ENCODE peak calls at places on chromosomes 7 and 10, in four cellular contexts. D is pancreas, E is astrocyte of the spinal cord, X is AG04450. J is an unnamed sample.

GRCh38 chr7:130877676-130878305 is 143.8 kb upstream of the KLF14 start:
- DNase-seq in D (no peak), E (no peak), X (no peak), J (no peak)

GRCh38 chr10:3928569-3928968 is 143.6 kb upstream of the KLF6 start:
- DNase-seq in D (no peak), E (no peak), X (no peak), J (no peak)

GRCh38 chr10:110224992-110225391 is 17.6 kb downstream of the MXI1 start:
- DNase-seq in D (no peak), E (no peak), X (no peak), J (no peak)

GRCh38 chr10:45373003-45373782 is 823 bp upstream of the ALOX5 start:
- DNase-seq in D (no peak), E (no peak), X (no peak), J (no peak)

GRCh38 chr7:94289071-94289470 is 105.6 kb upstream of the COL1A2 start:
- DNase-seq in D (peak), E (peak), X (peak), J (peak)

GRCh38 chr10:33052476-33052875 is 94.4 kb upstream of the ITGB1 start:
- DNase-seq in D (no peak), E (no peak), X (no peak), J (no peak)

GRCh38 chr10:119189811-119190282 is 11.2 kb upstream of the PRDX3 start:
- DNase-seq in D (peak), E (peak), X (no peak), J (peak)

GRCh38 chr10:24694086-24694485 is 29.6 kb downstream of the ARHGAP21 start:
- DNase-seq in D (no peak), E (no peak), X (no peak), J (peak)

GRCh38 chr7:101201695-101202602 is 1.1 kb upstream of the MOGAT3 start:
- DNase-seq in D (no peak), E (no peak), X (no peak), J (peak)

GRCh38 chr7:148110097-148110868 is 480.3 kb upstream of the C7orf33 start:
- DNase-seq in D (peak), E (no peak), X (no peak), J (no peak)

GRCh38 chr7:98323597-98324322 is 42.3 kb downstream of the BRI3 start:
- DNase-seq in D (no peak), E (peak), X (no peak), J (peak)

GRCh38 chr10:119667562-119668328 is 16.6 kb downstream of the BAG3 start:
- DNase-seq in D (peak), E (peak), X (peak), J (peak)

GRCh38 chr10:116691544-116692126 is 50.7 kb downstream of the HSPA12A start:
- DNase-seq in D (no peak), E (no peak), X (no peak), J (no peak)

GRCh38 chr10:116691079-116691398 is 51.3 kb downstream of the HSPA12A start:
- DNase-seq in D (no peak), E (no peak), X (no peak), J (no peak)

GRCh38 chr10:116689096-116689495 is 53.3 kb downstream of the HSPA12A start:
- DNase-seq in D (no peak), E (no peak), X (no peak), J (no peak)

GRCh38 chr10:116689744-116690143 is 52.6 kb downstream of the HSPA12A start:
- DNase-seq in D (no peak), E (no peak), X (no peak), J (no peak)

GRCh38 chr10:116690356-116691078 is 51.8 kb downstream of the HSPA12A start:
- DNase-seq in D (no peak), E (peak), X (no peak), J (peak)
- TF ChIP-seq CTCF in D (no peak), E (peak), X (peak), J (no peak)

DNA sequence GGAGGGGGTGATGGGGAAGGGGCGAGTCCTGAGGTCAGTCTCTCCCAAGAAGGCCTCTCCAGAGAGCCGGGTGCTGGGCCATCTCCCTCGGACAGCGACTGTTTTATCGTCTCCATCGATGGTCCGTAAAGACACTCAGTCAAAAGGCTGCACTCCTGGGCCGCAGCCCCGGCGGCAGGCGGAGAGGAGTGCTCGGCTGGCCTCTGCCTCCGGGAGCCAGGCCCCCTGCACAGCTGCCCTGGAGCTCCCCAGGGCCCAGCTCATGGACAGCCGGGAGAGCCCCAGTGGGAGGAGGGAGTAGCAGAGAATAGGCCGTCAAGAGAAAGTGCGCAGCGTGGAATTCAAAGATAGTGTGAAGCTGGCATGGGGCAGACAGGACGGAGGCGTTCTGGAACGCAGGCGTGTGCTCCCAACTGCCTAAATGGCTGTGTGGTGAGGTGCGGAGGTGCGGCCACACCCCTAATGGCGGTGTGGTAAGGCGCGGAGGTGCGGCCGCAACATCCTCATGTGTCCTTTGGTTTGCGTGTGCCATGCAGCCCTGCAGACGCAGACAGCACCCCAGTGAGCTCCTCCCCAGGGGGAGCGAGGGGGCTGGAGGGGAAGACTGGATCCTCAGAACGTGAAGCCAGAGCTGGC is 477.4 kb upstream of the FOXK1 start:
- DNase-seq in D (no peak), E (peak), X (no peak), J (no peak)
- H3K4me3 ChIP-seq in D (no peak), E (peak), X (no peak), J (no peak)

DNA sequence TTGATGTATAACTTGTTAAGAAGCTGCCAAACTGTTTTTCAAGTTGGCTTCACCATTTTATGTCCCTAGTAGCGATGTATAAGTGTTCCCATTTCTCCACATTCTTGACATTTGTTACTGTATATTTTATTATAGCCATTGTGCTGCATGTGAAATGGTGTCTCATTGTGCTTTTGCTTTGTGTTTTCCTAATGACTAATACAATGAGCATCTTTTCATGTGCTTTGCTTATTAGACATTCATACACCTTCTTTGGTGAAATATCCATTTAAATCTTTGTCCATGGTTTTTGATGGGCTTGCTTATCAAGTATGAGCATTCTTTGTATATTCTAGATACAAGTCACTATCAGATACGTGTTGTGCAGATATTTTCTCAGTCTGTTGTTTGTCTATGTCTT is 203.0 kb downstream of the CCSER2 start:
- DNase-seq in D (no peak), E (peak), X (no peak), J (no peak)
- TF ChIP-seq CTCF in D (no peak), E (no peak), X (no peak), J (no peak)

GRCh38 chr10:72316748-72317435 is 37.8 kb downstream of the DNAJB12 start:
- DNase-seq in D (peak), E (no peak), X (no peak), J (no peak)
- H3K4me3 ChIP-seq in D (no peak), E (no peak), X (no peak), J (no peak)

J was measured in fibroblast of villous mesenchyme.